ENCODE peak calls at places on chromosomes 6 and 20, in eight cellular contexts. C is left lung, T is epithelial cell of proximal tubule, D is foreskin fibroblast, U is HFFc6, G is astrocyte, R is SK-N-SH, O is psoas muscle. L is an unnamed sample.

GRCh38 chr20:21291026-21291425 is 12.1 kb upstream of the XRN2 start:
- DNase-seq in C (no peak), R (no peak), O (no peak), D (peak; percentile 86), T (no peak), G (peak; percentile 12), U (peak; percentile 23), L (no peak)

GRCh38 chr20:56944546-56944945 is 315.4 kb downstream of the TFAP2C start:
- DNase-seq in U (no peak), D (no peak), O (no peak), C (no peak), T (no peak), G (no peak), R (no peak), L (no peak)

GRCh38 chr6:9140861-9141534 is 705.7 kb upstream of the SLC35B3 start:
- DNase-seq in U (peak; percentile 19), G (no peak), D (peak; percentile 34), C (no peak), R (no peak), O (no peak), T (no peak), L (no peak)

GRCh38 chr6:36118550-36119107 is 11.7 kb upstream of the MAPK13 start:
- DNase-seq in U (no peak), G (no peak), R (no peak), O (no peak), T (peak; percentile 56), C (no peak), D (no peak), L (peak; percentile 78)

GRCh38 chr6:124389127-124389526 is 573.1 kb upstream of the RNF217 start:
- DNase-seq in R (no peak), C (no peak), T (no peak), D (no peak), U (no peak), G (no peak), O (no peak), L (no peak)

GRCh38 chr20:46810442-46811327 is 84.0 kb upstream of the EYA2 start:
- DNase-seq in O (no peak), R (no peak), T (no peak), G (no peak), D (no peak), U (no peak), C (no peak), L (no peak)

GRCh38 chr20:4488407-4489339 is 233.0 kb upstream of the PRND start:
- DNase-seq in D (peak; percentile 89), O (no peak), C (no peak), U (peak; percentile 93), T (no peak), R (no peak), G (peak; percentile 67), L (no peak)

GRCh38 chr6:149897855-149898744 is at the start of gene RAET1E:
- DNase-seq in G (no peak), R (no peak), C (no peak), D (no peak), T (no peak), U (no peak), O (no peak), L (no peak)

GRCh38 chr6:6629416-6629815 is 40.9 kb downstream of the LY86 start:
- DNase-seq in U (peak; percentile 1), R (no peak), T (no peak), D (no peak), O (no peak), C (no peak), G (no peak), L (no peak)

GRCh38 chr6:13762648-13763441 is 51.2 kb upstream of the RANBP9 start:
- DNase-seq in R (no peak), C (no peak), G (peak; percentile 94), U (peak; percentile 14), O (no peak), T (no peak), D (peak; percentile 86), L (peak; percentile 41)

GRCh38 chr6:5457036-5457435 is 195.7 kb downstream of the FARS2 start:
- DNase-seq in D (peak; percentile 28), G (peak; percentile 56), O (peak; percentile 57), R (no peak), T (no peak), U (no peak), C (no peak), L (no peak)

GRCh38 chr6:170031096-170031471 is 259.8 kb downstream of the DLL1 start:
- DNase-seq in T (no peak), O (no peak), R (no peak), C (peak; percentile 80), D (no peak), G (no peak), U (no peak), L (peak; percentile 44)

GRCh38 chr6:166955121-166955864 is 1.1 kb downstream of the RNASET2 start:
- DNase-seq in O (peak; percentile 32), G (no peak), U (no peak), C (peak; percentile 80), T (no peak), D (no peak), R (peak; percentile 69), L (peak; percentile 58)

GRCh38 chr6:43987838-43988439 is 139.3 kb downstream of the MRPL14 start:
- DNase-seq in R (no peak), D (no peak), G (no peak), C (no peak), U (no peak), O (no peak), T (no peak), L (no peak)

DNA sequence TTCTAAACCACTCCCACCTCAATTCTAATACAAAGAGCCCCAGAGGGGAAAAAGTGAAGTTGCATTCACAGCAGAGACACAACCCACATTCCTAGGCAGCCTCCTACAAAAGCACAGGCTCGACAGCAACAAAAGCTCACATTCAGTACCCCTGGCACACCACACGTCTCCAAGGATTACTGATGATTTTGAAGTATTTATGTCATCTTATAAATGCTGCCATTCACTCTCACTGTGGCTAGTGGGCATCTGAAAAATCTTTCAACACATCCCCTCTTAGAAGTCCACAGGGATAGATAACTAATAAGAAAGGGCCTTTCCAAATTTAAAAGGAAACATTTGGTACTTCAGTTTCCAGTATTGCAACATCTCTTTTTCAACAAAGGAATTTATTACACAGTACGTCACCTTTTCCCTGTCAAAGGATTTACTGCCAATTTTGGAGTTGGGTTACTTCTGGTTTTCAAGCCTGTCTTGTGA is 146.7 kb downstream of the TASP1 start:
- DNase-seq in R (no peak), O (peak; percentile 21), T (peak; percentile 18), G (peak; percentile 80), C (no peak), D (peak; percentile 40), U (peak; percentile 25), L (no peak)
- TF ChIP-seq CTCF in R (no peak), O (peak; percentile 7), T (no peak), G (no peak), C (no peak), D (no peak), U (no peak), L (no peak)

GRCh38 chr6:40049128-40049527 is 114.9 kb upstream of the MOCS1 start:
- DNase-seq in O (no peak), U (no peak), T (no peak), C (no peak), D (no peak), G (no peak), R (no peak), L (no peak)

GRCh38 chr6:40054186-40054585 is 119.9 kb upstream of the MOCS1 start:
- DNase-seq in G (no peak), R (no peak), U (no peak), T (no peak), D (no peak), O (no peak), C (no peak), L (no peak)

GRCh38 chr6:40056865-40057264 is 122.6 kb upstream of the MOCS1 start:
- DNase-seq in C (no peak), T (no peak), U (no peak), R (no peak), D (no peak), O (no peak), G (no peak), L (no peak)

DNA sequence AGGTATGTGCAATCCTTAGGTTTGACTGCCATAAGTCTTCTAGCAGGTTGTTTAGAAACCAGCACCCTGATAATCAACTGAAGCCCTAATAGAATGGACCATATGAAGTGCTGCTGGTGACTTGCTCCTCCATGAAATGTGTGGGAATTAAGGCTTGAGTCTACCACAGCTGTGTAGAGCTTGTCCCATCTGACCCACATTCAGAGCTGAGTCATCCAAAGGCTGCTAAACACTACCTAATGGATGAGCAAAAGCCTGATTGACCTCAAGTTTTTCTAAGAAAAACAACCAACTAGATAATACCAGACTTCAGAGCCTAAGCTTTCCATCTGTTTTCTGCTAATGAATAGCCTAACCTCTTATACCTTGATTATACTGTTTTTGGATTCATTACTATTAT is 120.3 kb upstream of the MOCS1 start:
- DNase-seq in G (no peak), C (no peak), U (no peak), D (no peak), T (peak; percentile 37), R (no peak), O (no peak), L (no peak)
- TF ChIP-seq CTCF in G (no peak), C (no peak), U (no peak), D (no peak), T (no peak), R (no peak), O (no peak), L (no peak)

DNA sequence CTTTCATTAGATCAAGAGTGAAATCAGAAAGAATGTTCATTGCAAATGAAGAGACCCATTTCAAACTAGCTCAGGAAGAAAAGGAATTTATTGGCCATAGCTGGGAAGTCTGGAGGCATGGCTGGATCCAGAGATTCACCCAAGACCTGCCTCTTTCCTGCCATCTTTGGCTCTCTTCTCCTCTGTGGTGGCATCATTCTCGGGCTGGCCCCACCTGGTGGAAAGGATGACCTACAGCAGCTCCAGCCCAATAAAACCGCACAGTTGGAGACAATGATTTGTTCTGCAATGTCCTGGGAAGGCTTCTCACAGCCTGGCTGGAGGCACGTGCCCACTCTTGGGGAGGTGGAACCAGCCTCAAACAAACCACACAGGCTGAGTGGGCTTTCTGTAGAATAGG is 18.1 kb upstream of the FERMT1 start:
- DNase-seq in D (no peak), U (peak; percentile 10), C (no peak), T (no peak), R (peak; percentile 22), G (no peak), O (no peak), L (no peak)
- TF ChIP-seq CTCF in D (no peak), U (peak; percentile 56), C (no peak), T (peak; percentile 37), R (peak; percentile 41), G (peak; percentile 18), O (no peak), L (no peak)

GRCh38 chr6:88965691-88966090 is 2.3 kb upstream of the RNGTT start:
- DNase-seq in G (no peak), U (no peak), T (no peak), C (no peak), R (no peak), O (no peak), D (no peak), L (no peak)

GRCh38 chr6:88964509-88964908 is 1.1 kb upstream of the RNGTT start:
- DNase-seq in R (no peak), C (no peak), O (no peak), U (no peak), T (no peak), G (no peak), D (no peak), L (no peak)

GRCh38 chr6:88958842-88959241 is 4.6 kb downstream of the RNGTT start:
- DNase-seq in U (no peak), D (no peak), G (no peak), O (no peak), C (no peak), T (no peak), R (no peak), L (no peak)

GRCh38 chr6:88967891-88968290 is 4.5 kb upstream of the RNGTT start:
- DNase-seq in T (no peak), D (no peak), O (no peak), U (no peak), C (no peak), G (no peak), R (no peak), L (no peak)

GRCh38 chr6:88963139-88964090 is at the start of gene RNGTT:
- DNase-seq in D (peak; percentile 96), C (peak; percentile 100), U (peak; percentile 98), T (peak; percentile 71), R (peak; percentile 97), G (peak; percentile 94), O (peak; percentile 99), L (peak; percentile 99)
- TF ChIP-seq CTCF in D (no peak), C (no peak), U (no peak), T (no peak), R (no peak), G (no peak), O (no peak), L (no peak)